ENCODE peak calls at places on chromosomes 5 and 9, in nine cellular contexts. S is H54; N is NCI-H446 treated with DMSO at 0.1 percent for 48 hours; E is activated naive CD4-positive, alpha-beta T cell; G is dorsolateral prefrontal cortex; K is effector memory CD8-positive, alpha-beta T cell; X is activated CD4-positive, alpha-beta memory T cell treated with anti-CD3 and anti-CD28 coated beads, Interleukin-2, amount 10 ng/mL, durations not matched to agents 7 days and 5 days; L is Kasumi-1; M is kidney glomerular epithelial cell. R is an unnamed sample.

GRCh38 chr5:131679911-131680310 is 44.9 kb upstream of the RAPGEF6 start:
- DNase-seq in S (no peak), E (no peak), X (no peak), K (no peak), N (no peak), L (no peak), M (no peak), G (no peak), R (peak)

GRCh38 chr5:164345173-164345572 is 839.8 kb downstream of the MAT2B start:
- DNase-seq in L (no peak), E (no peak), K (no peak), G (peak), N (peak), S (no peak), M (no peak), X (no peak), R (peak)

GRCh38 chr9:7088598-7088997 is 330.8 kb downstream of the KDM4C start:
- DNase-seq in N (no peak), G (no peak), E (no peak), M (no peak), X (no peak), K (no peak), S (no peak), L (no peak), R (peak)

GRCh38 chr9:137028013-137028280 is at the start of gene ABCA2:
- DNase-seq in N (no peak), L (no peak), E (no peak), K (no peak), S (peak), X (no peak), M (no peak), G (no peak), R (no peak)

GRCh38 chr5:168481330-168481788 is 4.9 kb upstream of the RARS1 start:
- DNase-seq in G (no peak), E (no peak), N (no peak), S (no peak), L (no peak), K (no peak), X (no peak), M (no peak), R (no peak)

GRCh38 chr9:37449877-37450632 is 15.2 kb downstream of the ZBTB5 start:
- DNase-seq in N (no peak), M (no peak), S (no peak), E (no peak), G (peak), X (no peak), L (no peak), K (no peak), R (no peak)

GRCh38 chr5:33343661-33344327 is 97.0 kb upstream of the TARS1 start:
- DNase-seq in E (no peak), N (no peak), L (no peak), S (peak), K (no peak), X (no peak), M (peak), G (no peak), R (peak)

GRCh38 chr9:111065414-111065813 is 27.1 kb upstream of the LPAR1 start:
- DNase-seq in G (no peak), E (no peak), N (no peak), S (no peak), L (no peak), X (no peak), K (no peak), M (no peak), R (no peak)

GRCh38 chr5:145975361-145976066 is 39.1 kb downstream of the SH3RF2 start:
- DNase-seq in G (no peak), N (no peak), L (no peak), K (no peak), S (peak), X (no peak), E (no peak), M (peak), R (peak)

GRCh38 chr9:122567901-122568300 is 15.0 kb downstream of the OR1N2 start:
- DNase-seq in L (no peak), N (no peak), M (no peak), G (no peak), X (no peak), E (no peak), K (no peak), S (no peak), R (no peak)

GRCh38 chr9:68637020-68637419 is 68.0 kb upstream of the PIP5K1B start:
- DNase-seq in N (no peak), X (no peak), M (no peak), L (no peak), S (no peak), G (no peak), K (no peak), E (no peak), R (no peak)

GRCh38 chr5:176499273-176499672 is 37.9 kb downstream of the RNF44 start:
- DNase-seq in S (no peak), N (no peak), E (no peak), G (no peak), X (no peak), M (no peak), L (no peak), K (no peak), R (no peak)

GRCh38 chr5:179344301-179345178 is 721 bp downstream of the ADAMTS2 start:
- DNase-seq in M (no peak), L (no peak), S (no peak), X (no peak), E (no peak), K (no peak), G (no peak), N (no peak), R (peak)

GRCh38 chr5:74865799-74866652 is at the start of gene FAM169A:
- DNase-seq in L (no peak), K (peak), X (peak), M (peak), S (peak), G (no peak), N (no peak), E (peak), R (peak)

GRCh38 chr9:97820373-97820772 is 32.7 kb upstream of the FOXE1 start:
- DNase-seq in L (no peak), N (no peak), G (no peak), K (no peak), M (no peak), S (no peak), E (no peak), X (no peak), R (no peak)

GRCh38 chr5:54845567-54845941 is 139.8 kb downstream of the ESM1 start:
- DNase-seq in K (no peak), S (no peak), L (no peak), X (no peak), N (no peak), E (no peak), G (no peak), M (no peak), R (peak)

GRCh38 chr5:110908848-110909247 is 162.7 kb upstream of the TSLP start:
- DNase-seq in N (no peak), L (no peak), E (no peak), M (no peak), X (no peak), S (no peak), K (no peak), G (no peak), R (no peak)

GRCh38 chr9:96232539-96233241 is 69.3 kb downstream of the HSD17B3 start:
- DNase-seq in M (peak), S (peak), L (peak), E (no peak), X (peak), N (peak), K (peak), G (no peak), R (peak)

GRCh38 chr9:4386819-4387218 is 87.0 kb upstream of the GLIS3 start:
- DNase-seq in G (no peak), K (no peak), L (no peak), M (no peak), X (no peak), S (no peak), N (no peak), E (no peak), R (no peak)

GRCh38 chr5:141354900-141355469 is at the start of gene PCDHGA4:
- DNase-seq in E (no peak), S (peak), G (no peak), X (no peak), N (no peak), M (no peak), K (no peak), L (no peak), R (peak)

GRCh38 chr5:172097356-172097755 is 90.7 kb downstream of the STK10 start:
- DNase-seq in S (no peak), M (no peak), K (no peak), E (no peak), L (no peak), N (no peak), X (no peak), G (no peak), R (peak)

GRCh38 chr9:109331353-109331752 is 10.5 kb upstream of the EPB41L4B start:
- DNase-seq in M (no peak), N (no peak), S (no peak), K (no peak), E (no peak), L (no peak), X (no peak), G (peak), R (peak)

GRCh38 chr5:168987540-168988300 is 313.2 kb downstream of the SLIT3 start:
- DNase-seq in X (peak), E (peak), S (peak), G (peak), L (peak), K (no peak), M (peak), N (no peak), R (peak)

GRCh38 chr5:51159164-51159563 is 224.1 kb upstream of the ISL1 start:
- DNase-seq in G (no peak), M (no peak), S (no peak), X (no peak), N (no peak), L (no peak), K (no peak), E (no peak), R (no peak)

GRCh38 chr9:106883626-106884190 is 20.7 kb downstream of the ZNF462 start:
- DNase-seq in M (no peak), L (peak), K (no peak), G (no peak), S (no peak), X (no peak), N (no peak), E (no peak), R (no peak)

GRCh38 chr9:90188656-90189055 is 454.0 kb downstream of the DIRAS2 start:
- DNase-seq in E (no peak), L (peak), S (no peak), G (no peak), N (no peak), M (no peak), K (no peak), X (no peak), R (no peak)

GRCh38 chr9:3261484-3261883 is 264.3 kb downstream of the RFX3 start:
- DNase-seq in X (no peak), G (no peak), K (no peak), S (no peak), M (no peak), E (no peak), L (no peak), N (no peak), R (no peak)

R was measured in fibroblast of the aortic adventitia.